ENCODE peak calls at places on chromosomes 11 and 22, in four cellular contexts. One of them, this sample, is unnamed.

GRCh38 chr11:62832346-62833234 is at the start of gene TEX54:
- DNase-seq in fibroblast of lung: peak; percentile 20
- DNase-seq in central memory CD8-positive, alpha-beta T cell: no peak
- DNase-seq in T-helper 9 cell: no peak
- DNase-seq in this sample: no peak

GRCh38 chr11:76266269-76266668 is 60.0 kb upstream of the WNT11 start:
- DNase-seq in fibroblast of lung: peak; percentile 80
- DNase-seq in central memory CD8-positive, alpha-beta T cell: no peak
- DNase-seq in T-helper 9 cell: no peak
- DNase-seq in this sample: no peak

GRCh38 chr11:78696177-78696576 is 121.5 kb upstream of the NARS2 start:
- DNase-seq in fibroblast of lung: no peak
- DNase-seq in central memory CD8-positive, alpha-beta T cell: no peak
- DNase-seq in T-helper 9 cell: no peak
- DNase-seq in this sample: no peak

GRCh38 chr11:16861867-16862266 is 123.4 kb downstream of the C11orf58 start:
- DNase-seq in fibroblast of lung: no peak
- DNase-seq in central memory CD8-positive, alpha-beta T cell: no peak
- DNase-seq in T-helper 9 cell: no peak
- DNase-seq in this sample: no peak

GRCh38 chr11:35146074-35146521 is 7.1 kb downstream of the CD44 start:
- DNase-seq in fibroblast of lung: no peak
- DNase-seq in central memory CD8-positive, alpha-beta T cell: no peak
- DNase-seq in T-helper 9 cell: no peak
- DNase-seq in this sample: no peak

GRCh38 chr11:69238562-69239319 is 55.2 kb upstream of the MYEOV start:
- DNase-seq in fibroblast of lung: no peak
- DNase-seq in central memory CD8-positive, alpha-beta T cell: no peak
- DNase-seq in T-helper 9 cell: no peak
- DNase-seq in this sample: no peak

GRCh38 chr11:128726464-128727139 is 32.7 kb downstream of the FLI1 start:
- DNase-seq in fibroblast of lung: no peak
- DNase-seq in central memory CD8-positive, alpha-beta T cell: peak; percentile 28
- DNase-seq in T-helper 9 cell: peak; percentile 36
- DNase-seq in this sample: no peak

GRCh38 chr11:50178732-50179131 is 146.1 kb downstream of the OR4C45 start:
- DNase-seq in fibroblast of lung: no peak
- DNase-seq in central memory CD8-positive, alpha-beta T cell: no peak
- DNase-seq in T-helper 9 cell: no peak
- DNase-seq in this sample: no peak

GRCh38 chr22:46444390-46444854 is 93.0 kb downstream of the CELSR1 start:
- DNase-seq in fibroblast of lung: no peak
- DNase-seq in central memory CD8-positive, alpha-beta T cell: no peak
- DNase-seq in T-helper 9 cell: no peak
- DNase-seq in this sample: no peak

GRCh38 chr11:93756748-93757147 is 15.3 kb downstream of the C11orf54 start:
- DNase-seq in fibroblast of lung: no peak
- DNase-seq in central memory CD8-positive, alpha-beta T cell: no peak
- DNase-seq in T-helper 9 cell: no peak
- DNase-seq in this sample: no peak

GRCh38 chr11:32935462-32936029 is 42.9 kb downstream of the QSER1 start:
- DNase-seq in fibroblast of lung: no peak
- DNase-seq in central memory CD8-positive, alpha-beta T cell: no peak
- DNase-seq in T-helper 9 cell: no peak
- DNase-seq in this sample: no peak